ENCODE peak calls at places on chromosome 19, in seven cellular contexts. W, U, H, B, Q, A and S are unnamed samples.

GRCh38 chr19:6616011-6616410 is 25.1 kb upstream of the CD70 start:
- DNase-seq in W (no peak), U (no peak), H (no peak), B (no peak), Q (no peak), A (no peak), S (no peak)

GRCh38 chr19:55344444-55344843 is 4.8 kb downstream of the KMT5C start:
- DNase-seq in W (no peak), U (no peak), H (peak; percentile 30), B (no peak), Q (no peak), A (no peak), S (no peak)

GRCh38 chr19:38298841-38299680 is 5.0 kb upstream of the C19orf33 start:
- DNase-seq in W (no peak), U (no peak), H (no peak), B (no peak), Q (no peak), A (no peak), S (no peak)

GRCh38 chr19:18940791-18941627 is at the start of gene HOMER3:
- DNase-seq in W (peak; percentile 99), U (peak; percentile 85), H (peak; percentile 88), B (no peak), Q (peak; percentile 79), A (peak; percentile 78), S (peak; percentile 62)

GRCh38 chr19:44677019-44677809 is 5.9 kb downstream of the CEACAM19 start:
- DNase-seq in W (no peak), U (peak; percentile 41), H (no peak), B (no peak), Q (no peak), A (no peak), S (no peak)

GRCh38 chr19:4866595-4867424 is 657 bp downstream of the PLIN3 start:
- DNase-seq in W (peak; percentile 64), U (peak; percentile 70), H (peak; percentile 76), B (no peak), Q (peak; percentile 73), A (peak; percentile 67), S (peak; percentile 49)

GRCh38 chr19:52369463-52370340 is at the start of gene ZNF880:
- DNase-seq in W (peak; percentile 89), U (peak; percentile 97), H (peak; percentile 94), B (peak; percentile 46), Q (peak; percentile 81), A (peak; percentile 91), S (peak; percentile 93)

GRCh38 chr19:17052439-17052838 is 22.8 kb downstream of the HAUS8 start:
- DNase-seq in W (no peak), U (peak; percentile 33), H (no peak), B (no peak), Q (peak; percentile 30), A (no peak), S (no peak)

GRCh38 chr19:34960103-34960805 is 3.8 kb downstream of the ZNF792 start:
- DNase-seq in W (no peak), U (no peak), H (no peak), B (no peak), Q (no peak), A (no peak), S (no peak)

GRCh38 chr19:55537741-55538111 is 793 bp upstream of the SBK2 start:
- DNase-seq in W (no peak), U (no peak), H (no peak), B (no peak), Q (no peak), A (no peak), S (no peak)

GRCh38 chr19:12764698-12765097 is 10.7 kb downstream of the HOOK2 start:
- DNase-seq in W (no peak), U (no peak), H (no peak), B (no peak), Q (no peak), A (no peak), S (no peak)

GRCh38 chr19:45920458-45920857 is 5.9 kb upstream of the NANOS2 start:
- DNase-seq in W (no peak), U (no peak), H (no peak), B (no peak), Q (no peak), A (no peak), S (no peak)

GRCh38 chr19:16883518-16883917 is 5.3 kb upstream of the F2RL3 start:
- DNase-seq in W (no peak), U (no peak), H (no peak), B (no peak), Q (no peak), A (no peak), S (no peak)

GRCh38 chr19:48637948-48638830 is 1.0 kb upstream of the DBP start:
- DNase-seq in W (peak; percentile 78), U (peak; percentile 89), H (peak; percentile 87), B (peak; percentile 84), Q (peak; percentile 87), A (peak; percentile 83), S (peak; percentile 77)

GRCh38 chr19:48637449-48637947 is 319 bp upstream of the DBP start:
- DNase-seq in W (peak; percentile 97), U (peak; percentile 100), H (peak; percentile 99), B (peak; percentile 94), Q (peak; percentile 99), A (peak; percentile 100), S (peak; percentile 99)

GRCh38 chr19:48635263-48635965 is 1.8 kb downstream of the DBP start:
- DNase-seq in W (peak; percentile 96), U (peak; percentile 76), H (peak; percentile 88), B (no peak), Q (peak; percentile 83), A (peak; percentile 83), S (peak; percentile 69)

GRCh38 chr19:48635966-48636858 is 967 bp downstream of the DBP start:
- DNase-seq in W (no peak), U (peak; percentile 66), H (peak; percentile 78), B (no peak), Q (peak; percentile 64), A (no peak), S (no peak)

DNA sequence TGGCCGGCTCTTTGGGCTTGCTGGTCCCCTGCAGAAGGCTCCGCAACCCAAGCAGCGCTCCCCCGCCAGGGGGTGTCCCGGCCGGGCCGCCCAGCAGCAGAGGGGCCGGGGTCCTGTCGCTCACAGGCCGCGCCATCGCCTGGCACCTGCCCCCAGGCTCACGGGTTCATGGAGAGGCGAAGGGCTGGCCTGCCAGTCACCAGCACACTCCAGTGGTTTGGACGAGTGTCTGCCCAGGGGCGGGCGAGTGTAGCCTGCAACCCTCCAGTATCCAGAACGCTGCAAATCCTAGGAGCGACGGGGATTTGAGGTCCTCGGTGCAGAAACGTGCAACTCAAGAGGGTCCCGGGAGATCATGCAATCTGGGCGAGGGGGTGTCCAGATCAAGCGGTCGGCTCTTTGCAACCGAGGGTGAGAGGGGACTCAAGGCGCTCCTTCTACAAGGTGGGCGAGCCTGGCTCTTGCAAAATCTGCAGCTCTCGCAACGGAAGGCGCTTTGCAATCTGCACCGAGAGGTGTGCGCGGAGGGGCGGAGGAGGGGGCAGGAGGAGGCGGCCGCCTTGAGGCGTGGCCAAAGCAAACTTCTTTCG is at the start of gene DBP:
- DNase-seq in W (peak; percentile 73), U (peak; percentile 83), H (peak; percentile 77), B (no peak), Q (peak; percentile 70), A (no peak), S (no peak)
- TF ChIP-seq CTCF in W (peak; percentile 51), U (no peak), H (peak; percentile 30), B (no peak), Q (no peak), A (no peak), S (no peak)

DNA sequence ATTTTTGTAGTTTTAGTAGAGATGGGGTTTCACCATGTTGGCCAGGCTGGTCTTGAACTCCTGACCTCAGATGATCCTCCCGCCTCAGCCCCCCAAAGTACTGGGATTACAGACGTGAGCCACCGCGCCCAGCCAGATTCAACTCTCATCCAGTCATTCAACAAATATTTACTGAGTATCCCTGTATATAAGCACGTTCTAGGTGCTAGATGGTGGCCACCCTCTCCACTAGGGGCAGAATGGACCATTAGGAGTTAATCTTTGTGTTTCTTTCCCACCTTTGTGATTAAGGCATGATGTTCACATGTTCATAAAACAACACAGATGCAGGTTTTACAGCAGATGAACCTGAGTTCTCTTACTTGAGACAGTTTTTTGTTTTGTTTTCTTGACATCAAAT is 7.3 kb downstream of the SHKBP1 start:
- DNase-seq in W (no peak), U (no peak), H (no peak), B (no peak), Q (no peak), A (no peak), S (no peak)
- TF ChIP-seq CTCF in W (no peak), U (no peak), H (no peak), B (peak; percentile 36), Q (no peak), A (no peak), S (no peak)

GRCh38 chr19:41707502-41707812 is 969 bp upstream of the CEACAM5 start:
- DNase-seq in W (no peak), U (no peak), H (no peak), B (no peak), Q (peak; percentile 21), A (no peak), S (no peak)
- TF ChIP-seq CTCF in W (no peak), U (no peak), H (no peak), B (no peak), Q (no peak), A (no peak), S (no peak)

GRCh38 chr19:47200530-47200929 is 30.5 kb downstream of the BBC3 start:
- DNase-seq in W (no peak), U (no peak), H (no peak), B (no peak), Q (no peak), A (no peak), S (no peak)
- TF ChIP-seq CTCF in W (no peak), U (no peak), H (no peak), B (no peak), Q (no peak), A (no peak), S (no peak)

DNA sequence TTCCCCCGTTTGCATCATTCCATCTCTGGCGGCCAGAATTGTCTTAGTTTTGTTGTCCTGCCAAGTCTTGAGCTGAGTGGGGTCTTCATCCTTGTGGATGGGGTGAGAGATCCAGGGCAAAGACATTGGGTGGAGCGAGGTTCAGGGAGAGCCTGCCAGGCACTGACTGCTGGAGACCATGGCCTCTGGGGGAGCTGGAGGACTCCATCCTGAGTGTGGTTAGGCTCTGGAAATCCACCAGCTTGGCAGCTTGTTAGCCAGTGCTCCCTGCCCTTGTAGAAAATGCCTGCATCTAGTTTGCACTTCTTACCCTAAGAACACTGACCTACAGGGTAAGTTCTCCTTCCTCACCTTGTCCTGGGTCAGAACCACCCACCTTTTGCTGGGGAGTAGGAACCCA is 97.2 kb upstream of the ZNF536 start:
- DNase-seq in W (no peak), U (no peak), H (no peak), B (no peak), Q (no peak), A (no peak), S (no peak)
- TF ChIP-seq CTCF in W (no peak), U (no peak), H (no peak), B (no peak), Q (no peak), A (no peak), S (no peak)